ENCODE peak calls at places on chromosomes 12 and 14, in nine cellular contexts. B, F, J, Y, L, W, I, C and Z are unnamed samples.

GRCh38 chr12:47736216-47736615 is 10.9 kb upstream of the ENDOU start:
- DNase-seq in F (no peak), C (no peak), Y (no peak), J (no peak), L (no peak), W (no peak), I (no peak), B (no peak), Z (no peak)

GRCh38 chr12:123398177-123398916 is 14.4 kb downstream of the KMT5A start:
- DNase-seq in Y (peak), I (peak), L (no peak), C (peak), J (peak), B (peak), W (peak), F (peak), Z (no peak)

GRCh38 chr14:63616015-63616414 is 25.7 kb downstream of the WDR89 start:
- DNase-seq in J (peak), B (peak), C (no peak), Y (no peak), L (no peak), I (no peak), F (no peak), W (peak), Z (peak)

GRCh38 chr12:62720661-62721330 is 214.2 kb downstream of the PPM1H start:
- DNase-seq in L (no peak), B (peak), W (no peak), J (peak), F (peak), Y (no peak), C (no peak), I (no peak), Z (no peak)

GRCh38 chr14:74604157-74604556 is 7.9 kb downstream of the LTBP2 start:
- DNase-seq in Y (no peak), C (no peak), L (no peak), B (no peak), F (no peak), I (no peak), J (no peak), W (no peak), Z (no peak)

GRCh38 chr12:118059645-118060275 is 1.2 kb downstream of the WSB2 start:
- DNase-seq in J (peak), F (no peak), Y (no peak), I (no peak), L (no peak), C (no peak), B (no peak), W (no peak), Z (no peak)

GRCh38 chr12:26620907-26621306 is 212.1 kb downstream of the ITPR2 start:
- DNase-seq in J (no peak), W (no peak), I (no peak), L (no peak), F (no peak), C (no peak), Y (no peak), B (no peak), Z (no peak)

GRCh38 chr12:23004473-23005020 is 379.6 kb downstream of the ETNK1 start:
- DNase-seq in W (no peak), C (no peak), F (no peak), Y (no peak), I (no peak), J (no peak), L (no peak), B (no peak), Z (no peak)

GRCh38 chr12:20144341-20144740 is 224.0 kb upstream of the PDE3A start:
- DNase-seq in Y (no peak), B (no peak), J (no peak), C (no peak), W (no peak), I (no peak), F (no peak), L (no peak), Z (no peak)

GRCh38 chr12:46389130-46389616 is 16.6 kb upstream of the SLC38A2 start:
- DNase-seq in Y (no peak), B (peak), F (no peak), W (peak), I (no peak), C (no peak), L (no peak), J (peak), Z (no peak)

GRCh38 chr12:127381043-127381668 is 885.8 kb upstream of the TMEM132C start:
- DNase-seq in J (no peak), F (no peak), I (no peak), B (peak), W (peak), C (peak), Y (peak), L (peak), Z (peak)

GRCh38 chr12:123398918-123399617 is 15.1 kb downstream of the KMT5A start:
- DNase-seq in F (no peak), B (no peak), L (no peak), W (no peak), I (no peak), J (no peak), Y (no peak), C (no peak), Z (no peak)

GRCh38 chr12:65643595-65644386 is 180.5 kb upstream of the HMGA2 start:
- DNase-seq in W (peak), I (no peak), Y (no peak), B (no peak), C (no peak), L (no peak), J (peak), F (no peak), Z (peak)

GRCh38 chr12:27525373-27525772 is 1.4 kb downstream of the PPFIBP1 start:
- DNase-seq in I (no peak), J (peak), W (peak), L (no peak), B (peak), Y (no peak), F (peak), C (no peak), Z (peak)

GRCh38 chr12:114858388-114859146 is 174.6 kb upstream of the TBX3 start:
- DNase-seq in B (no peak), W (no peak), F (no peak), J (no peak), C (no peak), I (no peak), L (no peak), Y (no peak), Z (peak)

GRCh38 chr14:24285351-24285750 is 14.0 kb upstream of the RABGGTA start:
- DNase-seq in F (no peak), I (no peak), B (no peak), C (no peak), W (no peak), Y (no peak), J (no peak), L (no peak), Z (peak)

GRCh38 chr12:8849785-8850184 is 27.4 kb downstream of the A2ML1 start:
- DNase-seq in Y (no peak), I (no peak), C (no peak), J (no peak), W (no peak), F (no peak), B (no peak), L (no peak), Z (no peak)

GRCh38 chr12:100767950-100768349 is 26.6 kb upstream of the ANO4 start:
- DNase-seq in J (no peak), I (no peak), L (no peak), Y (no peak), F (no peak), W (no peak), B (no peak), C (no peak), Z (no peak)

GRCh38 chr12:114958538-114958937 is 274.6 kb upstream of the TBX3 start:
- DNase-seq in L (no peak), W (no peak), F (no peak), I (no peak), J (no peak), Y (no peak), B (no peak), C (no peak), Z (no peak)

GRCh38 chr12:67472551-67472950 is 176.0 kb upstream of the DYRK2 start:
- DNase-seq in F (peak), Y (no peak), B (no peak), W (no peak), J (no peak), L (no peak), C (no peak), I (no peak), Z (no peak)

GRCh38 chr12:123165537-123165936 is 14.6 kb upstream of the PITPNM2 start:
- DNase-seq in J (no peak), I (no peak), B (no peak), W (no peak), F (no peak), L (no peak), Y (no peak), C (no peak), Z (no peak)

GRCh38 chr14:53942970-53943750 is 13.5 kb downstream of the BMP4 start:
- DNase-seq in I (no peak), J (no peak), W (no peak), C (no peak), B (no peak), L (no peak), F (no peak), Y (no peak), Z (no peak)

GRCh38 chr14:22388669-22389625 is 200.1 kb downstream of the DAD1 start:
- DNase-seq in Y (no peak), B (peak), W (peak), I (no peak), L (no peak), J (peak), C (no peak), F (no peak), Z (peak)

GRCh38 chr12:84397279-84397678 is 515.3 kb downstream of the SLC6A15 start:
- DNase-seq in L (no peak), W (peak), F (no peak), C (no peak), J (peak), B (peak), I (no peak), Y (no peak), Z (no peak)
- TF ChIP-seq CTCF in L (no peak), W (no peak), F (peak), C (peak), J (no peak), B (peak), I (no peak), Y (no peak), Z (peak)

GRCh38 chr12:102880783-102881182 is 36.3 kb downstream of the PAH start:
- DNase-seq in J (no peak), Y (no peak), L (no peak), C (no peak), F (no peak), B (no peak), I (no peak), W (no peak), Z (no peak)

GRCh38 chr12:102874819-102875218 is 42.2 kb downstream of the PAH start:
- DNase-seq in I (no peak), W (no peak), L (no peak), Y (no peak), F (no peak), C (no peak), J (no peak), B (no peak), Z (no peak)

GRCh38 chr12:102879144-102879763 is 37.8 kb downstream of the PAH start:
- DNase-seq in C (peak), I (no peak), Y (peak), F (no peak), L (peak), B (peak), J (peak), W (peak), Z (peak)

GRCh38 chr12:102873077-102873476 is 44.0 kb downstream of the PAH start:
- DNase-seq in I (no peak), Y (no peak), J (no peak), B (no peak), W (no peak), L (no peak), F (no peak), C (no peak), Z (no peak)

DNA sequence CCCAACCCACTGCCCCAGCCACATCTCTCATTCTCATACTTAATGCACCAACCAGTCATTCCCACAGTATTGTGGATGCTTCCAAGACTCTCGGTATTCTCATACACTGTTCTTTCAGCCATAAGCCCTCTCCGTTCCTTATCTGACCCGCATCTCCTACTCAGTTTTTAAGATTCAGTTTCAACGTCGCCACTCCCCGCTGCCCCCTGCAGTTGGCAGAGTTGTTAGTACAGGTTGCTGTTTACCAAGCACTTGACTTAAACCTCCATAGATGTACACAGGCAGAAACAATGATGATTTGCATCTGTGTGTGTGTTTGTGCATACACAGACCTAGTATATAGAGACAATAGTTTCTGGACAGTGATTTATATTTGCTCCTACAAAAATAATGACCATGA is 40.2 kb downstream of the PAH start:
- DNase-seq in L (peak), F (no peak), C (no peak), J (no peak), B (no peak), W (no peak), I (no peak), Y (peak), Z (no peak)
- TF ChIP-seq CTCF in L (peak), F (no peak), C (no peak), J (no peak), B (no peak), W (no peak), I (no peak), Y (peak), Z (peak)

DNA sequence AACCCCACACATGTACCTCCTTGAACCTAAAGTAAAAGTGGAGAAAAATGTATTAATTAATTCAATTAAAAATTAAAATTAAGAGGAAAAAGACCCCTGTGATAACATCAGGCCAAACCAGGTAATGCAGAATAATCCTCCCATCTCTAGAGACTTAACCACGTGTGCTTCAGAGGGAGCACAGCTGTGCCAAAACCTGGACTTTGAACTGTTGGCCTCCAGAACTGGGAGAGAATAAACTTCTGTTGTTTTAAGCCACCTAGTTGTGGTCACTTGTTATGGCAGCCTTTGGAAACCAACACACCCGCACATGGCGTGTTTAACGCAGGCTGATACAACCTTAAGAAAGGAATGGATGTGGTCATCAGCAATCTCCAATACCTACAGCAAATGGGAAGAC is 23.8 kb downstream of the OAS2 start:
- DNase-seq in B (no peak), I (no peak), W (no peak), J (no peak), C (no peak), F (no peak), Y (no peak), L (no peak), Z (no peak)
- TF ChIP-seq CTCF in B (no peak), I (no peak), W (peak), J (no peak), C (no peak), F (no peak), Y (no peak), L (no peak), Z (no peak)

GRCh38 chr14:31456841-31457664 is at the start of gene DTD2:
- DNase-seq in L (peak), I (peak), Y (peak), C (peak), J (peak), W (peak), F (peak), B (peak), Z (peak)
- TF ChIP-seq CTCF in L (no peak), I (no peak), Y (no peak), C (no peak), J (no peak), W (no peak), F (no peak), B (no peak), Z (no peak)

DNA sequence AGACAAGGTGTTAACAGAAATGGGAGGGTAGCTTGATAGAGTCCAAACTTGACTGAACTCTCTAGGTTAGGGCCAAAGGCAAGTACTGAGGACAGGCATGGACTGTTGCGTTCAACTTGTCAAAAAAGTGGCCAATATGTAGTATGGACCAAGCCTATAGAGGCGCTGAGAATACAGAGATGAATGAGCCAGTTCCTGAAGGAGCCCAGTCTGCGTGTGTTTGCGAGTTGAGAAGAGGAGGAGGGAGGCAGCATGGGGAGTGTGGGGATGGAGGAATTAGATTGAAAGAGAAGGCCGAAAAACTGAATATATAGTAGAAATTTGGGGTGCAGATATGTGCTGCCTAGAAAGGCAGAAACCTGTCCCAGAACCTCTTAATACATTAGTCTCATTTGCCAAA is 412.4 kb downstream of the PCNX1 start:
- DNase-seq in L (peak), B (peak), W (peak), J (no peak), F (no peak), C (peak), Y (no peak), I (no peak), Z (no peak)
- TF ChIP-seq CTCF in L (no peak), B (no peak), W (no peak), J (no peak), F (no peak), C (no peak), Y (no peak), I (no peak), Z (no peak)

GRCh38 chr12:77202457-77203060 is 137.2 kb upstream of the E2F7 start:
- DNase-seq in Y (no peak), W (no peak), L (no peak), C (no peak), F (no peak), J (no peak), B (no peak), I (no peak), Z (peak)

DNA sequence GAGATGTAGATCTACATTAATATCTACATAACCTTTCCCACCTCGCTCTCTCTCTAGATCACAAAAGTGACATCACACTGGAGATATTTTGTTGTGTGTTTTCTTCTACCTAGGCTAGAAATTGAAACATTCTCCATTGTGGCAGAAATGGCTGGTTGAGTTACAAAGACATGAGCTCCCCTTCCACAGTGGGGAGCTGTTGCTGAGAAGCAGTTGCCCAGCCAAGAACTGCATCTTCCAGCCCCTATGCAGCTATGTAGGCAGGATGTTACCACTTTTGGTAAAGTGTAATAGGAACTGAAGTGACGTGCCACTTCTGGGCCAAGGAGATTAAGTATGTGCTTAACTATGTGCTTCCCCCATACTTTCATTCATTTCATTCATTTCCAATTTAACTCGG is 138.7 kb upstream of the E2F7 start:
- DNase-seq in I (no peak), B (peak), W (peak), J (peak), Y (no peak), L (no peak), C (no peak), F (no peak), Z (no peak)
- TF ChIP-seq CTCF in I (no peak), B (peak), W (peak), J (no peak), Y (no peak), L (no peak), C (no peak), F (no peak), Z (peak)

GRCh38 chr12:109934026-109934425 is 34.0 kb downstream of the TCHP start:
- DNase-seq in L (no peak), F (no peak), W (no peak), Y (no peak), B (peak), I (no peak), J (peak), C (no peak), Z (no peak)
- TF ChIP-seq CTCF in L (peak), F (peak), W (peak), Y (no peak), B (peak), I (no peak), J (peak), C (no peak), Z (peak)